ENCODE peak calls at places on chromosomes 12 and 14, in ten cellular contexts. One of them, this sample, is unnamed.

GRCh38 chr12:112584266-112584722 is 165.5 kb downstream of the PTPN11 start:
- DNase-seq in GM12878: no peak
- DNase-seq in esophagus muscularis mucosa: no peak
- DNase-seq in suprapubic skin: no peak
- DNase-seq in HCT116: peak
- DNase-seq in H1: peak
- DNase-seq in transverse colon: no peak
- DNase-seq in prostate gland: no peak
- DNase-seq in stomach: no peak
- DNase-seq in HepG2: peak
- DNase-seq in this sample: no peak

GRCh38 chr14:104576607-104577332 is 2.8 kb upstream of the C14orf180 start:
- DNase-seq in transverse colon: peak
- DNase-seq in suprapubic skin: no peak
- DNase-seq in H1: no peak
- DNase-seq in prostate gland: no peak
- DNase-seq in HepG2: peak
- DNase-seq in esophagus muscularis mucosa: no peak
- DNase-seq in HCT116: no peak
- DNase-seq in GM12878: no peak
- DNase-seq in stomach: peak
- DNase-seq in this sample: no peak

GRCh38 chr12:100138048-100138907 is 4.4 kb downstream of the BLTP3B start:
- DNase-seq in H1: no peak
- DNase-seq in stomach: no peak
- DNase-seq in GM12878: no peak
- DNase-seq in HCT116: no peak
- DNase-seq in suprapubic skin: no peak
- DNase-seq in transverse colon: no peak
- DNase-seq in esophagus muscularis mucosa: no peak
- DNase-seq in prostate gland: no peak
- DNase-seq in HepG2: no peak
- DNase-seq in this sample: no peak

GRCh38 chr14:82009076-82009475 is 475.4 kb upstream of the SEL1L start:
- DNase-seq in HepG2: no peak
- DNase-seq in suprapubic skin: no peak
- DNase-seq in transverse colon: no peak
- DNase-seq in H1: no peak
- DNase-seq in HCT116: no peak
- DNase-seq in prostate gland: no peak
- DNase-seq in GM12878: no peak
- DNase-seq in stomach: no peak
- DNase-seq in esophagus muscularis mucosa: no peak
- DNase-seq in this sample: no peak

GRCh38 chr12:120370343-120371243 is 1.6 kb upstream of the MSI1 start:
- DNase-seq in H1: no peak
- DNase-seq in prostate gland: no peak
- DNase-seq in HCT116: no peak
- DNase-seq in esophagus muscularis mucosa: no peak
- DNase-seq in transverse colon: no peak
- DNase-seq in suprapubic skin: no peak
- DNase-seq in GM12878: no peak
- DNase-seq in stomach: no peak
- DNase-seq in HepG2: no peak
- DNase-seq in this sample: no peak

GRCh38 chr12:95220190-95220589 is 2.6 kb downstream of the VEZT start:
- DNase-seq in transverse colon: no peak
- DNase-seq in HepG2: no peak
- DNase-seq in HCT116: no peak
- DNase-seq in H1: no peak
- DNase-seq in GM12878: no peak
- DNase-seq in esophagus muscularis mucosa: no peak
- DNase-seq in suprapubic skin: no peak
- DNase-seq in stomach: no peak
- DNase-seq in prostate gland: no peak
- DNase-seq in this sample: no peak

GRCh38 chr14:95668235-95668772 is 17.9 kb upstream of the TCL1B start:
- DNase-seq in esophagus muscularis mucosa: no peak
- DNase-seq in HepG2: no peak
- DNase-seq in GM12878: peak
- DNase-seq in prostate gland: no peak
- DNase-seq in H1: no peak
- DNase-seq in suprapubic skin: no peak
- DNase-seq in transverse colon: no peak
- DNase-seq in stomach: no peak
- DNase-seq in HCT116: no peak
- DNase-seq in this sample: no peak

GRCh38 chr12:95218164-95218851 is 701 bp downstream of the VEZT start:
- DNase-seq in HepG2: no peak
- DNase-seq in prostate gland: no peak
- DNase-seq in HCT116: no peak
- DNase-seq in H1: no peak
- DNase-seq in stomach: no peak
- DNase-seq in suprapubic skin: no peak
- DNase-seq in GM12878: peak
- DNase-seq in esophagus muscularis mucosa: no peak
- DNase-seq in transverse colon: peak
- DNase-seq in this sample: no peak

GRCh38 chr14:35374273-35374681 is 30.3 kb downstream of the NFKBIA start:
- DNase-seq in stomach: peak
- DNase-seq in esophagus muscularis mucosa: no peak
- DNase-seq in prostate gland: no peak
- DNase-seq in suprapubic skin: no peak
- DNase-seq in HepG2: peak
- DNase-seq in H1: no peak
- DNase-seq in GM12878: no peak
- DNase-seq in transverse colon: peak
- DNase-seq in HCT116: peak
- DNase-seq in this sample: no peak

GRCh38 chr12:65695077-65695865 is 129.0 kb upstream of the HMGA2 start:
- DNase-seq in transverse colon: peak
- DNase-seq in H1: no peak
- DNase-seq in HCT116: peak
- DNase-seq in suprapubic skin: no peak
- DNase-seq in GM12878: no peak
- DNase-seq in prostate gland: peak
- DNase-seq in HepG2: peak
- DNase-seq in stomach: peak
- DNase-seq in esophagus muscularis mucosa: no peak
- DNase-seq in this sample: no peak

GRCh38 chr14:32004300-32004699 is 72.8 kb upstream of the ARHGAP5 start:
- DNase-seq in prostate gland: no peak
- DNase-seq in esophagus muscularis mucosa: no peak
- DNase-seq in HepG2: peak
- DNase-seq in H1: no peak
- DNase-seq in stomach: no peak
- DNase-seq in HCT116: peak
- DNase-seq in GM12878: no peak
- DNase-seq in transverse colon: no peak
- DNase-seq in suprapubic skin: no peak
- DNase-seq in this sample: no peak

GRCh38 chr14:22598099-22598895 is at the start of gene ABHD4:
- DNase-seq in HCT116: no peak
- DNase-seq in H1: peak
- DNase-seq in prostate gland: peak
- DNase-seq in suprapubic skin: peak
- DNase-seq in HepG2: peak
- DNase-seq in GM12878: no peak
- DNase-seq in esophagus muscularis mucosa: peak
- DNase-seq in stomach: peak
- DNase-seq in transverse colon: peak
- DNase-seq in this sample: peak

GRCh38 chr14:70052990-70053389 is 135.8 kb downstream of the SLC8A3 start:
- DNase-seq in prostate gland: no peak
- DNase-seq in esophagus muscularis mucosa: no peak
- DNase-seq in transverse colon: no peak
- DNase-seq in H1: peak
- DNase-seq in suprapubic skin: no peak
- DNase-seq in HepG2: peak
- DNase-seq in HCT116: no peak
- DNase-seq in GM12878: no peak
- DNase-seq in stomach: no peak
- DNase-seq in this sample: no peak

GRCh38 chr12:98296462-98297079 is 218.8 kb upstream of the TMPO start:
- DNase-seq in esophagus muscularis mucosa: no peak
- DNase-seq in HCT116: no peak
- DNase-seq in prostate gland: no peak
- DNase-seq in suprapubic skin: no peak
- DNase-seq in HepG2: no peak
- DNase-seq in stomach: no peak
- DNase-seq in transverse colon: no peak
- DNase-seq in H1: peak
- DNase-seq in GM12878: no peak
- DNase-seq in this sample: no peak

GRCh38 chr14:64502476-64503183 is 1.0 kb downstream of the ZBTB25 start:
- DNase-seq in esophagus muscularis mucosa: no peak
- DNase-seq in stomach: peak
- DNase-seq in suprapubic skin: no peak
- DNase-seq in prostate gland: peak
- DNase-seq in transverse colon: peak
- DNase-seq in GM12878: no peak
- DNase-seq in HCT116: no peak
- DNase-seq in HepG2: no peak
- DNase-seq in H1: no peak
- DNase-seq in this sample: no peak

GRCh38 chr12:57935839-57936512 is 5.4 kb upstream of the ATP23 start:
- DNase-seq in suprapubic skin: peak
- DNase-seq in H1: peak
- DNase-seq in HCT116: peak
- DNase-seq in HepG2: peak
- DNase-seq in prostate gland: peak
- DNase-seq in transverse colon: peak
- DNase-seq in GM12878: peak
- DNase-seq in stomach: peak
- DNase-seq in esophagus muscularis mucosa: peak
- DNase-seq in this sample: peak

GRCh38 chr12:46223047-46223446 is 45.8 kb downstream of the SLC38A1 start:
- DNase-seq in GM12878: no peak
- DNase-seq in stomach: no peak
- DNase-seq in transverse colon: no peak
- DNase-seq in suprapubic skin: no peak
- DNase-seq in esophagus muscularis mucosa: no peak
- DNase-seq in prostate gland: no peak
- DNase-seq in HCT116: no peak
- DNase-seq in HepG2: no peak
- DNase-seq in H1: no peak
- DNase-seq in this sample: no peak
- TF ChIP-seq POLR2AphosphoS5 in GM12878: no peak
- TF ChIP-seq POLR2AphosphoS5 in stomach: no peak
- TF ChIP-seq POLR2AphosphoS5 in transverse colon: no peak
- TF ChIP-seq POLR2AphosphoS5 in suprapubic skin: no peak
- TF ChIP-seq POLR2AphosphoS5 in esophagus muscularis mucosa: no peak
- TF ChIP-seq POLR2AphosphoS5 in prostate gland: no peak
- TF ChIP-seq POLR2AphosphoS5 in HCT116: no peak
- TF ChIP-seq POLR2AphosphoS5 in HepG2: no peak
- TF ChIP-seq POLR2AphosphoS5 in H1: no peak
- TF ChIP-seq POLR2AphosphoS5 in this sample: no peak

GRCh38 chr12:6703631-6704030 is 3.0 kb upstream of the PIANP start:
- DNase-seq in prostate gland: no peak
- DNase-seq in stomach: no peak
- DNase-seq in transverse colon: no peak
- DNase-seq in esophagus muscularis mucosa: no peak
- DNase-seq in HepG2: peak
- DNase-seq in HCT116: no peak
- DNase-seq in GM12878: no peak
- DNase-seq in H1: peak
- DNase-seq in suprapubic skin: no peak
- DNase-seq in this sample: no peak

GRCh38 chr12:6708968-6709394 is 8.4 kb upstream of the PIANP start:
- DNase-seq in HCT116: no peak
- DNase-seq in stomach: no peak
- DNase-seq in GM12878: no peak
- DNase-seq in HepG2: no peak
- DNase-seq in esophagus muscularis mucosa: no peak
- DNase-seq in H1: no peak
- DNase-seq in prostate gland: no peak
- DNase-seq in transverse colon: no peak
- DNase-seq in suprapubic skin: no peak
- DNase-seq in this sample: no peak
- TF ChIP-seq POLR2A in HCT116: peak
- TF ChIP-seq POLR2A in stomach: no peak
- TF ChIP-seq POLR2A in GM12878: no peak
- TF ChIP-seq POLR2A in HepG2: peak
- TF ChIP-seq POLR2A in esophagus muscularis mucosa: no peak
- TF ChIP-seq POLR2A in H1: no peak
- TF ChIP-seq POLR2A in prostate gland: no peak
- TF ChIP-seq POLR2A in transverse colon: no peak
- TF ChIP-seq POLR2A in suprapubic skin: no peak
- TF ChIP-seq POLR2A in this sample: no peak

GRCh38 chr12:33047666-33048065 is 151.1 kb upstream of the PKP2 start:
- DNase-seq in stomach: no peak
- DNase-seq in GM12878: no peak
- DNase-seq in prostate gland: no peak
- DNase-seq in esophagus muscularis mucosa: no peak
- DNase-seq in HepG2: no peak
- DNase-seq in H1: no peak
- DNase-seq in transverse colon: no peak
- DNase-seq in suprapubic skin: no peak
- DNase-seq in HCT116: no peak
- DNase-seq in this sample: no peak
- TF ChIP-seq POLR2AphosphoS5 in stomach: no peak
- TF ChIP-seq POLR2AphosphoS5 in GM12878: no peak
- TF ChIP-seq POLR2AphosphoS5 in prostate gland: no peak
- TF ChIP-seq POLR2AphosphoS5 in esophagus muscularis mucosa: no peak
- TF ChIP-seq POLR2AphosphoS5 in HepG2: no peak
- TF ChIP-seq POLR2AphosphoS5 in H1: no peak
- TF ChIP-seq POLR2AphosphoS5 in transverse colon: no peak
- TF ChIP-seq POLR2AphosphoS5 in suprapubic skin: no peak
- TF ChIP-seq POLR2AphosphoS5 in HCT116: no peak
- TF ChIP-seq POLR2AphosphoS5 in this sample: no peak

GRCh38 chr12:123971449-123971769 is 1.2 kb downstream of the CCDC92 start:
- DNase-seq in HepG2: no peak
- DNase-seq in H1: no peak
- DNase-seq in prostate gland: no peak
- DNase-seq in esophagus muscularis mucosa: no peak
- DNase-seq in stomach: no peak
- DNase-seq in transverse colon: no peak
- DNase-seq in HCT116: no peak
- DNase-seq in GM12878: no peak
- DNase-seq in suprapubic skin: no peak
- DNase-seq in this sample: no peak

GRCh38 chr12:123971770-123972447 is 722 bp downstream of the CCDC92 start:
- DNase-seq in suprapubic skin: no peak
- DNase-seq in HepG2: peak
- DNase-seq in HCT116: no peak
- DNase-seq in GM12878: no peak
- DNase-seq in prostate gland: peak
- DNase-seq in stomach: peak
- DNase-seq in esophagus muscularis mucosa: peak
- DNase-seq in H1: peak
- DNase-seq in transverse colon: peak
- DNase-seq in this sample: no peak

GRCh38 chr12:123976227-123976826 is 3.3 kb downstream of the ZNF664 start:
- DNase-seq in H1: no peak
- DNase-seq in HCT116: no peak
- DNase-seq in prostate gland: no peak
- DNase-seq in HepG2: no peak
- DNase-seq in stomach: no peak
- DNase-seq in transverse colon: no peak
- DNase-seq in GM12878: no peak
- DNase-seq in suprapubic skin: no peak
- DNase-seq in esophagus muscularis mucosa: no peak
- DNase-seq in this sample: no peak

GRCh38 chr12:123973552-123974341 is 732 bp downstream of the ZNF664 start:
- DNase-seq in suprapubic skin: peak
- DNase-seq in prostate gland: peak
- DNase-seq in HepG2: peak
- DNase-seq in H1: peak
- DNase-seq in esophagus muscularis mucosa: peak
- DNase-seq in transverse colon: peak
- DNase-seq in GM12878: no peak
- DNase-seq in stomach: peak
- DNase-seq in HCT116: no peak
- DNase-seq in this sample: no peak

GRCh38 chr12:123972448-123973401 is at the start of the genes CCDC92 and ZNF664:
- DNase-seq in esophagus muscularis mucosa: peak
- DNase-seq in stomach: peak
- DNase-seq in prostate gland: peak
- DNase-seq in transverse colon: peak
- DNase-seq in suprapubic skin: peak
- DNase-seq in HCT116: peak
- DNase-seq in HepG2: peak
- DNase-seq in H1: peak
- DNase-seq in GM12878: peak
- DNase-seq in this sample: peak
- TF ChIP-seq POLR2A in esophagus muscularis mucosa: no peak
- TF ChIP-seq POLR2A in stomach: no peak
- TF ChIP-seq POLR2A in prostate gland: peak
- TF ChIP-seq POLR2A in transverse colon: peak
- TF ChIP-seq POLR2A in suprapubic skin: no peak
- TF ChIP-seq POLR2A in HCT116: peak
- TF ChIP-seq POLR2A in HepG2: peak
- TF ChIP-seq POLR2A in H1: peak
- TF ChIP-seq POLR2A in GM12878: peak
- TF ChIP-seq POLR2A in this sample: peak

This sample was measured in GM12892.